ENCODE peak calls at places on chromosomes 4 and X, in six cellular contexts. J is GM13977, C is A673, H is H9, Z is AG09309, L is glutamatergic neuron. P is an unnamed sample.

GRCh38 chr4:22356996-22357596 is 158.8 kb downstream of the ADGRA3 start:
- DNase-seq in Z (peak; percentile 29), C (peak; percentile 32), L (no peak), J (peak; percentile 10), H (no peak), P (peak; percentile 4)

GRCh38 chrX:16060252-16060651 is 63.1 kb upstream of the GRPR start:
- DNase-seq in Z (no peak), H (no peak), L (no peak), C (no peak), J (no peak), P (no peak)

GRCh38 chrX:14125451-14125850 is 95.8 kb upstream of the GEMIN8 start:
- DNase-seq in J (no peak), H (no peak), Z (no peak), L (no peak), C (no peak), P (no peak)

GRCh38 chrX:10109695-10110094 is 47.1 kb upstream of the CLCN4 start:
- DNase-seq in Z (no peak), C (no peak), J (peak; percentile 8), H (no peak), L (no peak), P (no peak)

GRCh38 chr4:186144596-186145569 is 40.4 kb downstream of the FAM149A start:
- DNase-seq in C (peak; percentile 40), J (peak; percentile 61), Z (no peak), H (peak; percentile 71), L (peak; percentile 90), P (no peak)

GRCh38 chrX:6558979-6559378 is 24.1 kb upstream of the VCX3A start:
- DNase-seq in J (no peak), C (no peak), L (no peak), H (no peak), Z (no peak), P (no peak)

GRCh38 chr4:172791841-172792240 is 376.8 kb upstream of the GALNT7 start:
- DNase-seq in Z (no peak), L (no peak), C (no peak), H (no peak), J (no peak), P (no peak)

GRCh38 chr4:110087116-110087708 is 111.2 kb downstream of the ELOVL6 start:
- DNase-seq in Z (peak; percentile 80), L (no peak), J (no peak), H (no peak), C (peak; percentile 94), P (no peak)

GRCh38 chrX:38638952-38639529 is 77.7 kb downstream of the TSPAN7 start:
- DNase-seq in L (no peak), Z (no peak), C (no peak), H (no peak), J (no peak), P (no peak)

GRCh38 chrX:113929004-113929403 is 654.9 kb upstream of the HTR2C start:
- DNase-seq in J (no peak), C (peak; percentile 48), L (peak; percentile 22), H (peak; percentile 89), Z (peak; percentile 10), P (peak; percentile 7)

GRCh38 chrX:102858826-102859627 is 78.0 kb upstream of the RAB40AL start:
- DNase-seq in L (peak; percentile 21), H (peak; percentile 37), C (peak; percentile 7), Z (no peak), J (no peak), P (no peak)

GRCh38 chr4:80125252-80126177 is 52.5 kb upstream of the ANTXR2 start:
- DNase-seq in C (peak; percentile 12), L (no peak), J (peak; percentile 9), H (no peak), Z (no peak), P (no peak)

GRCh38 chrX:140701480-140701879 is 8.1 kb upstream of the LINC00632 start:
- DNase-seq in Z (no peak), J (no peak), H (no peak), C (peak; percentile 69), L (no peak), P (no peak)

GRCh38 chr4:69874507-69874906 is 14.6 kb upstream of the SULT1E1 start:
- DNase-seq in Z (no peak), H (no peak), L (no peak), C (no peak), J (no peak), P (no peak)

GRCh38 chrX:105515561-105515960 is 295.1 kb upstream of the TEX13A start:
- DNase-seq in H (no peak), J (no peak), C (no peak), L (no peak), Z (no peak), P (no peak)

GRCh38 chr4:27094224-27094623 is 233.6 kb downstream of the STIM2 start:
- DNase-seq in J (no peak), H (no peak), L (no peak), C (no peak), Z (no peak), P (no peak)

GRCh38 chrX:41689711-41690110 is 938 bp downstream of the GPR34 start:
- DNase-seq in Z (no peak), J (no peak), C (no peak), H (no peak), L (no peak), P (no peak)

GRCh38 chrX:119984652-119985051 is 41.1 kb upstream of the NKAP start:
- DNase-seq in J (no peak), L (no peak), Z (no peak), C (no peak), H (no peak), P (no peak)

GRCh38 chrX:11629593-11630211 is 36.0 kb downstream of the ARHGAP6 start:
- DNase-seq in L (no peak), J (no peak), H (no peak), Z (peak; percentile 25), C (no peak), P (peak; percentile 4)

GRCh38 chrX:39196192-39197102 is 395.2 kb downstream of the MID1IP1 start:
- DNase-seq in L (no peak), J (peak; percentile 52), C (peak; percentile 62), Z (no peak), H (no peak), P (peak; percentile 56)

GRCh38 chr4:36243355-36244256 is 708 bp downstream of the ARAP2 start:
- DNase-seq in C (peak; percentile 14), L (peak; percentile 45), J (peak; percentile 41), Z (no peak), H (peak; percentile 32), P (no peak)

DNA sequence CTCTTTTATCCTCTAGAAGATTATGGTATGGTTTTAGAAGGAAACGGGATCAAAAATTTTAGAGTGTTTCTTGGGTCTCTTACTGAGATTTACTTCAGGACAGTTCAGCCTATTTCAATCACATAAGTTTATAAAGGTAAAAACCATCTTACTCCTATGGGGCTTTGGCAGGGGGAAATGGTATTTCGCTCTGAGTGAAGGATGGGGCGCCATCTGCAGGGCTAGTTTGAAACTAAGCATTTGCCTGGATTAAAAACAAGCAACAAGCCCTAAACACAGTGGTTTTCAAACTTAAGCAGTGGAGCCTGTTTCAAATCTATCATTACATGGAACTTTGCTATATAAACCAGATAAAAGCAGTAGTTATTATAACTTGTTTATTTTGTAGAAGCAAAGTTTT is 361.5 kb upstream of the FMR1 start:
- DNase-seq in C (peak; percentile 24), H (peak; percentile 34), Z (no peak), J (no peak), L (peak; percentile 53), P (no peak)
- TF ChIP-seq CTCF in C (peak; percentile 53), H (peak; percentile 69), Z (no peak), J (peak; percentile 49), L (peak; percentile 61), P (no peak)

GRCh38 chr4:740656-741282 is 35.1 kb downstream of the PCGF3 start:
- DNase-seq in L (no peak), H (no peak), J (no peak), Z (no peak), C (no peak), P (no peak)

GRCh38 chr4:744212-744841 is 38.7 kb downstream of the PCGF3 start:
- DNase-seq in J (no peak), H (no peak), C (peak; percentile 47), L (no peak), Z (no peak), P (no peak)

GRCh38 chr4:743463-744211 is 38.0 kb downstream of the PCGF3 start:
- DNase-seq in Z (no peak), C (peak; percentile 53), H (no peak), L (no peak), J (no peak), P (no peak)

GRCh38 chr4:742742-743311 is 37.2 kb downstream of the PCGF3 start:
- DNase-seq in L (peak; percentile 89), Z (no peak), J (peak; percentile 93), H (peak; percentile 79), C (peak; percentile 85), P (peak; percentile 94)

DNA sequence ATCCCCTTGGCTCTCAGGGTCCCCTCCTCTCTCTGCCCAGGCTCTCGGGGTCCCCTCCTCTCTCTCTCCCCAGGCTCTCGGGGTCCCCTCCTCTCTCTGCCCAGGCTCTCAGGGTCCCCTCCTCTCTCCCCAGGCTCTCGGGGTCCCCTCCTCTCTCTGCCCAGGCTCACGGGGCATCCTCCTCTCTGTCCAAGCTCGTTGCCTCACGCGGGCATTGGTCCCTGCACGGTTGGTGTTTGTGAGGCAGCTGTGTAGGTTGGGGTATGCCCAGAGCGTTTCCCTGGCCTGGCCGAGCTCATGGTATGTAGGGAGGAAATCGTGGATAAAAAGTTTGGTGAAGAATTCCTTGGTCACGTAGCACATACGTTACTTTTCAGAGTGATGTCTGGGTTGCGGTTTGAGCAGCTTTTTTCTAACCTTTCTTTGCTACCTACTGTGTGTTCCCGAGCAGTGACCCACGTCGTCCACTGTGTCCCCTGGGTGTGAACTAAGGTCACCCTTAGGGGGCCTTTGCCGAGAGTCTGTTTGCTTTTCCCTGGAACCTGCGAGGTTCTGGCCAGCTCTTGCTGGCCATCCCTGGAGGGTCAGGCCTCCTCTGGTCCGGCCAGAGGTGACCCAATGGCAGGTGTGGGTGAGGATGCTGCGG is 36.6 kb downstream of the PCGF3 start:
- DNase-seq in Z (no peak), H (no peak), J (no peak), L (no peak), C (no peak), P (no peak)
- TF ChIP-seq CTCF in Z (no peak), H (no peak), J (no peak), L (no peak), C (no peak), P (no peak)

GRCh38 chrX:25202827-25203226 is 187.1 kb upstream of the ARX start:
- DNase-seq in Z (no peak), C (no peak), H (no peak), L (no peak), J (no peak), P (no peak)

GRCh38 chrX:25204182-25204581 is 188.4 kb upstream of the ARX start:
- DNase-seq in L (no peak), J (no peak), Z (no peak), C (no peak), H (no peak), P (no peak)

GRCh38 chrX:25206761-25207160 is 191.0 kb upstream of the ARX start:
- DNase-seq in J (no peak), C (peak; percentile 7), H (no peak), Z (no peak), L (no peak), P (no peak)

GRCh38 chrX:25207803-25208202 is 192.0 kb upstream of the ARX start:
- DNase-seq in Z (no peak), L (no peak), C (no peak), H (no peak), J (no peak), P (no peak)
- TF ChIP-seq CTCF in Z (no peak), L (no peak), C (no peak), H (no peak), J (no peak), P (no peak)

DNA sequence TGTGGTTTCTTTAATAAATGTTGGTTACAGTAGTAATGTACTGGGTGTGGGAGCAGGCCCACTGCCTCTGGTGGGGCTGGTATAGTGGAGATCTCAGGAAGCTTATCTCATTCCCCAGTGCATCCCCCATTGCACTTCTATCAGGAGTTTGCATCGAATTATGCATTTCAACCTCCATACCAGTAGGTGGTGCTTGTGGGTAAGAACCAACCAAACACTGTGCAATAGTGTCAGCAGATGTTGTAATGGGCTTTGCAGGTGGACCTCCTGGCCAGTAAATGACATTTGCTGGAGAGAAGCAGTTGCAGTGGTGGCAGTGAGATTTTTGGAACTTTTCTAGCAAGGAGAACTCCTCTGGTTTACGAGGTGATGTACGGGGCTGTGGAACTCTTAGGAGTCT is 150.6 kb downstream of the POU3F4 start:
- DNase-seq in C (peak; percentile 1), L (no peak), Z (no peak), J (peak; percentile 25), H (no peak), P (peak; percentile 12)
- TF ChIP-seq CTCF in C (peak; percentile 20), L (no peak), Z (peak; percentile 18), J (peak; percentile 48), H (peak; percentile 46), P (peak; percentile 36)

P was measured in GM13976.